ENCODE peak calls at places on chromosomes 7 and 10, in four cellular contexts. V is dorsolateral prefrontal cortex, X is body of pancreas, C is IMR-90. B is an unnamed sample. For H3K27me3, the result is how much of the 10 kb centered on the place peaks cover.

GRCh38 chr10:123007558-123008378 is 827 bp downstream of the IKZF5 start:
- DNase-seq in C (peak), V (no peak), X (peak), B (no peak)

GRCh38 chr10:131034451-131034850 is 277.1 kb downstream of the TCERG1L start:
- DNase-seq in V (no peak), X (no peak), C (no peak), B (no peak)

GRCh38 chr10:124641282-124642075 is 102.7 kb downstream of the FAM53B start:
- DNase-seq in V (no peak), C (peak), X (no peak), B (no peak)

GRCh38 chr10:104937528-104937927 is 296.4 kb downstream of the SORCS3 start:
- DNase-seq in C (peak), X (peak), V (no peak), B (no peak)

GRCh38 chr7:95690367-95690947 is 81.9 kb upstream of the DYNC1I1 start:
- DNase-seq in X (no peak), V (no peak), C (peak), B (no peak)

GRCh38 chr10:121371836-121372235 is 226.4 kb downstream of the FGFR2 start:
- DNase-seq in C (no peak), V (no peak), X (no peak), B (no peak)

GRCh38 chr7:28573751-28574295 is 161.5 kb downstream of the CREB5 start:
- DNase-seq in C (peak), V (no peak), X (no peak), B (no peak)

GRCh38 chr7:87628780-87629569 is 777 bp downstream of the RUNDC3B start:
- DNase-seq in X (peak), C (no peak), V (peak), B (no peak)

GRCh38 chr7:57646901-57647246 is 196.9 kb downstream of the ZNF716 start:
- DNase-seq in V (no peak), C (no peak), X (no peak), B (no peak)

GRCh38 chr10:22438714-22439113 is 93.4 kb downstream of the SPAG6 start:
- DNase-seq in C (no peak), V (no peak), X (no peak), B (no peak)

GRCh38 chr10:119541046-119541445 is 1.5 kb downstream of the RGS10 start:
- DNase-seq in C (peak), V (no peak), X (no peak), B (no peak)

GRCh38 chr7:74092321-74092963 is 8.8 kb downstream of the LIMK1 start:
- DNase-seq in C (no peak), V (no peak), X (no peak), B (no peak)

GRCh38 chr10:46546591-46547330 is 9.7 kb downstream of the GPRIN2 start:
- DNase-seq in X (peak), V (peak), C (no peak), B (peak)

GRCh38 chr7:14201353-14201752 is 211.9 kb upstream of the ETV1 start:
- DNase-seq in X (no peak), V (no peak), C (no peak), B (no peak)

GRCh38 chr10:96701265-96701664 is 19.0 kb downstream of the PIK3AP1 start:
- DNase-seq in X (no peak), V (no peak), C (no peak), B (no peak)

GRCh38 chr7:106883627-106884026 is 18.5 kb downstream of the PIK3CG start:
- DNase-seq in V (no peak), C (no peak), X (no peak), B (no peak)

GRCh38 chr7:96388166-96388565 is 66.3 kb upstream of the SLC25A13 start:
- DNase-seq in X (no peak), C (peak), V (no peak), B (no peak)

GRCh38 chr7:111363099-111363498 is 199.2 kb downstream of the IMMP2L start:
- DNase-seq in C (peak), X (no peak), V (no peak), B (no peak)

GRCh38 chr10:2145486-2145885 is 408.2 kb upstream of the ADARB2 start:
- DNase-seq in X (no peak), C (no peak), V (no peak), B (no peak)

GRCh38 chr7:51189777-51190176 is 126.8 kb downstream of the COBL start:
- DNase-seq in X (no peak), V (no peak), C (no peak), B (no peak)

GRCh38 chr10:22420787-22421517 is 75.7 kb downstream of the SPAG6 start:
- DNase-seq in C (peak), X (no peak), V (no peak), B (no peak)

GRCh38 chr7:15305002-15305600 is 256.7 kb downstream of the AGMO start:
- DNase-seq in X (peak), C (peak), V (no peak), B (no peak)

GRCh38 chr10:79380918-79381775 is 33.9 kb downstream of the PPIF start:
- DNase-seq in X (no peak), V (peak), C (no peak), B (no peak)

GRCh38 chr10:119252051-119252465 is 44.7 kb downstream of the GRK5 start:
- DNase-seq in C (peak), X (no peak), V (no peak), B (no peak)

GRCh38 chr7:120858299-120858636 is 324 bp upstream of the TSPAN12 start:
- DNase-seq in X (no peak), C (no peak), V (no peak), B (no peak)
- H3K27me3 ChIP-seq in X (under half), C (under half), V (under half), B (under half)

GRCh38 chr7:19024261-19024660 is 93.2 kb downstream of the TWIST1 start:
- DNase-seq in C (peak), V (no peak), X (no peak), B (no peak)
- H3K27ac ChIP-seq in C (no peak), V (no peak), X (no peak), B (no peak)

GRCh38 chr7:42694894-42695553 is 216.8 kb downstream of the C7orf25 start:
- DNase-seq in X (no peak), C (no peak), V (no peak), B (no peak)
- H3K27me3 ChIP-seq in X (under half), C (under half), V (under half), B (under half)

DNA sequence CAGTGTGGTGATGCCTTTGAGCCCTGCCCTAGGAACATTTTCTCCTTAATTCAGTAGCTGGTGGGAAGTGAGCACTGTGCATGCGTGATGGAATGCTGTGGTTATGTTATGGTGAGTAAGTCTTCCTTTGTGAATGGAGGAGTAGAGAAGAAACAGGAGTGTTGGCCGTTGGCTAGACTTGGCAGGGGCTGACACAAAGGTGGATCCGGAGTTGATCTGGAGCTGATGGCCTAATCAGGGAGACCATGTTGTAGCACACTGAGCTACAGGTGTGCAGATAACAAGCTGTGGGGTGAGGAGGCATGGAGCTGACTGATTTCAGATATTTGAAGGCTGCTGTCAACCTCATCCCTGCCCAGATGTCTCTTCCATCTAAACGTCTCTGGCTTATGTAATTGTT is 122.3 kb downstream of the CNNM2 start:
- DNase-seq in C (peak), V (no peak), X (no peak), B (no peak)
- H3K27ac ChIP-seq in C (peak), V (no peak), X (no peak), B (no peak)

GRCh38 chr7:42445691-42446090 is 208.7 kb upstream of the GLI3 start:
- DNase-seq in X (no peak), V (no peak), C (no peak), B (no peak)

GRCh38 chr7:42440951-42441350 is 203.9 kb upstream of the GLI3 start:
- DNase-seq in C (no peak), V (no peak), X (no peak), B (no peak)
- H3K27me3 ChIP-seq in C (under half), V (under half), X (under half), B (under half)

GRCh38 chr10:114406455-114406854 is 2.2 kb upstream of the AFAP1L2 start:
- DNase-seq in X (no peak), V (no peak), C (no peak), B (no peak)

GRCh38 chr10:114408112-114408967 is 4.0 kb upstream of the AFAP1L2 start:
- DNase-seq in V (no peak), C (no peak), X (no peak), B (no peak)

GRCh38 chr10:114405011-114405350 is 679 bp upstream of the AFAP1L2 start:
- DNase-seq in C (no peak), V (no peak), X (peak), B (no peak)

GRCh38 chr10:114412907-114413386 is 8.6 kb upstream of the AFAP1L2 start:
- DNase-seq in V (no peak), C (peak), X (peak), B (no peak)

DNA sequence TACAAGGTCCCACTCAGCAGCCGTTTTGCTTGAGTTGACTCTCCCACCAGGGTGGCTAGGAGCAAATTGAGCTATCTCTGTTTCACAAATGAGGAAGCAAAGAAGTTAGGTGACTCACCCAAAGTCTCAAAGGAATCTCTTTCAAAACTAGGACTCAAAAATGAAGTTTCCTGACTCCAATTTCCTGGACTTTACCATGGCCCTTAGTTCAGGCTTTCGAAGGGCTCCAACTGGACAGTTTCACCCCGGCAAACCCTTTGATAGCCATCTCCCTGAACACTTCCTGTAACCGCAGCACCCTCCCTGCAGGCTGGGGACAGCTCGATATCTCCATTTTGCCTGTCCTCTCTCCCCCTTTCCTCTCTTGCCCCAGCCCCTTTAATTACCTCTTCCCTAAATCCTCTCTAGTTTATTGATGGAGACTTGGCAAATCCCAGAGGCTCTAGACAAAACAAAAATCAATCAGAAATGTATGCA is 4.7 kb upstream of the AFAP1L2 start:
- DNase-seq in V (no peak), C (no peak), X (no peak), B (no peak)
- H3K27ac ChIP-seq in V (no peak), C (no peak), X (no peak), B (no peak)

DNA sequence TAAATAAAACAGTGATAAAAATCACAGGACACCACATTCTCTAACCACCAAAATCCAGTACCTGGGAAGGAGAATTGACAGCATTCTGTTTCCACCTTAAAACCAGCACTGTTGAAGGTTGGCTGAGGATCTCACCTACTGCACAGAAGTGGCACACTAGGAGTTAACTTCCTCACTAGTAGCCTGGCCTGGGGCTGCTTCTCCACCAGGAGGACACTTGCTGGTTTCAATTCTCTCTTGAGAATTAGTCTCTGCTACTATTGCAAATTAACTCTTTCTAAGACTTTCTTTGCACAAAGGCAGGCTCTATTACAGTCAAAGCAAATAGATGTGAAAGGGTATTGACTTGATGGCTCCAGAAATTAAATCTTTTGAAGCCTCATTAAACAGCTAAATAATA is 2.3 kb upstream of the CTTNBP2 start:
- DNase-seq in C (peak), X (peak), V (no peak), B (no peak)
- H3K27me3 ChIP-seq in C (under half), X (under half), V (under half), B (under half)

DNA sequence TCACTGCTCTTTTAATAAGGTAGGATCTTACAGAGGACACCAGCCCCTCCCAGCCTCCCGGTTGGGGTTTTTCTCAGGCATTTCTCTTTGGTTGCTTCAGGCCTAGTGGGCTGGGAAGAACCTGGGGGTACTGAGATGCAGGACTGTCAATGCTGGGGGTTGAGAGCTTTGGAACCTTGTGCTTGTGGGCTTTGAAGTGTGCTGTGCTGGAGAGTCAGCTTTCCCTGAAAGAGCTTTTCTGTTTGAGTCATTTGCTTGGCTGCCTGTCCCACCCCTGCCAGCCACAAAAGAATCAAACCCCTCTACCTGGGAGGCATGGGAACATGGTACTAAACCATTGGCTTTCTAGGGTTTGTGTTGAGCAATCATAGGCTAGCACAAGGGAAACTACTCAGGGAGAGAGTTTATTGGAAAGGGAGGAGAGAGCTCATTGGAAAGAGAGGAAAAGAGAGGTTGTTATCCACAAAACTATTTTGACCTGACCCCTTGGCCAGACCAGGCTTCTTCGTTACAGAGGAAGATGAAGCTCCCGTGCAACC is 1.4 kb downstream of the SCD start:
- DNase-seq in X (no peak), C (no peak), V (no peak), B (no peak)
- H3K27ac ChIP-seq in X (no peak), C (no peak), V (peak), B (no peak)

GRCh38 chr10:43077421-43078171 is 727 bp downstream of the RET start:
- DNase-seq in C (no peak), X (no peak), V (no peak), B (no peak)
- H3K27me3 ChIP-seq in C (under half), X (under half), V (under half), B (under half)

GRCh38 chr7:108419961-108420360 is 36.3 kb downstream of the NRCAM start:
- DNase-seq in X (no peak), V (no peak), C (no peak), B (no peak)
- H3K27ac ChIP-seq in X (no peak), V (peak), C (no peak), B (no peak)

B was measured in thoracic aorta.